ENCODE peak calls at places on chromosomes 1 and 21, in four cellular contexts. I is HepG2, H is GM12878, K is IMR-90. J is an unnamed sample.

GRCh38 chr1:198904356-198904755 is 265.5 kb downstream of the PTPRC start:
- DNase-seq in I (no peak), K (peak; percentile 64), H (no peak), J (no peak)

GRCh38 chr1:27605300-27605766 is 1.4 kb upstream of the AHDC1 start:
- DNase-seq in I (no peak), K (no peak), H (no peak), J (no peak)

GRCh38 chr1:30537279-30537678 is 186.1 kb downstream of the MATN1 start:
- DNase-seq in H (no peak), K (no peak), I (no peak), J (no peak)

GRCh38 chr1:112396668-112397025 is 633 bp downstream of the CTTNBP2NL start:
- DNase-seq in K (peak; percentile 21), I (no peak), H (no peak), J (no peak)

GRCh38 chr1:185933580-185933979 is 199.4 kb downstream of the HMCN1 start:
- DNase-seq in H (no peak), K (no peak), I (no peak), J (no peak)

GRCh38 chr1:31891280-31891679 is 46.9 kb downstream of the PTP4A2 start:
- DNase-seq in K (peak; percentile 16), H (peak; percentile 82), I (no peak), J (no peak)

GRCh38 chr1:36382231-36382630 is 3.5 kb downstream of the STK40 start:
- DNase-seq in I (no peak), K (no peak), H (no peak), J (no peak)

GRCh38 chr1:184838374-184838995 is 83.8 kb upstream of the EDEM3 start:
- DNase-seq in K (peak; percentile 95), I (no peak), H (no peak), J (peak; percentile 15)

GRCh38 chr1:9225411-9225785 is 9.2 kb upstream of the H6PD start:
- DNase-seq in H (no peak), I (no peak), K (no peak), J (no peak)

GRCh38 chr1:235972316-235973090 is 92.4 kb downstream of the NID1 start:
- DNase-seq in K (peak; percentile 89), H (no peak), I (no peak), J (no peak)

GRCh38 chr1:32286763-32287162 is 5.1 kb upstream of the HDAC1 start:
- DNase-seq in H (no peak), I (no peak), K (no peak), J (no peak)

GRCh38 chr1:100530901-100531487 is 6.9 kb upstream of the GPR88 start:
- DNase-seq in I (no peak), H (peak; percentile 40), K (peak; percentile 83), J (no peak)

GRCh38 chr21:39004776-39005605 is 178.3 kb downstream of the PSMG1 start:
- DNase-seq in H (no peak), I (no peak), K (peak; percentile 26), J (no peak)

GRCh38 chr1:173168941-173169340 is 38.2 kb downstream of the TNFSF4 start:
- DNase-seq in K (no peak), I (no peak), H (no peak), J (no peak)

GRCh38 chr1:231272880-231273279 is 31.9 kb downstream of the GNPAT start:
- DNase-seq in K (peak; percentile 53), I (no peak), H (no peak), J (no peak)

GRCh38 chr1:46218443-46218842 is 15.3 kb downstream of the LURAP1 start:
- DNase-seq in H (no peak), I (no peak), K (no peak), J (no peak)

GRCh38 chr1:37347104-37347503 is 127.3 kb upstream of the ZC3H12A start:
- DNase-seq in I (no peak), K (no peak), H (no peak), J (no peak)

GRCh38 chr1:39250460-39251240 is 46.2 kb downstream of the MACF1 start:
- DNase-seq in H (no peak), K (peak; percentile 58), I (no peak), J (no peak)

GRCh38 chr1:175900171-175900570 is 156.8 kb upstream of the TNR start:
- DNase-seq in I (no peak), K (peak; percentile 44), H (no peak), J (no peak)

GRCh38 chr1:19765623-19766022 is 34.1 kb downstream of the TMCO4 start:
- DNase-seq in K (peak; percentile 92), H (no peak), I (no peak), J (peak; percentile 75)

GRCh38 chr1:116076831-116077230 is 34.4 kb upstream of the MAB21L3 start:
- DNase-seq in K (no peak), I (no peak), H (no peak), J (no peak)

GRCh38 chr1:200258447-200259375 is 151.1 kb downstream of the ZNF281 start:
- DNase-seq in H (no peak), I (peak; percentile 52), K (peak; percentile 21), J (peak; percentile 53)

GRCh38 chr21:36798461-36798860 is 99.5 kb downstream of the SIM2 start:
- DNase-seq in K (no peak), H (no peak), I (no peak), J (no peak)

GRCh38 chr1:113534875-113535274 is 144.6 kb downstream of the MAGI3 start:
- DNase-seq in K (peak; percentile 23), H (no peak), I (no peak), J (no peak)

GRCh38 chr1:51329443-51330325 is 678 bp downstream of the TTC39A start:
- DNase-seq in I (no peak), K (no peak), H (no peak), J (no peak)

GRCh38 chr1:51058863-51059262 is 43.2 kb upstream of the C1orf185 start:
- DNase-seq in I (peak; percentile 59), K (peak; percentile 37), H (peak; percentile 12), J (no peak)

GRCh38 chr1:30354410-30354809 is 369.0 kb downstream of the MATN1 start:
- DNase-seq in H (no peak), I (no peak), K (no peak), J (no peak)

GRCh38 chr21:44609193-44609592 is 2.7 kb upstream of the KRTAP10-8 start:
- DNase-seq in I (no peak), H (no peak), K (no peak), J (no peak)

GRCh38 chr1:212667223-212668139 is 32.2 kb downstream of the BATF3 start:
- DNase-seq in H (no peak), K (peak; percentile 97), I (peak; percentile 42), J (peak; percentile 78)

GRCh38 chr1:55813619-55814018 is 598.5 kb upstream of the USP24 start:
- DNase-seq in K (peak; percentile 82), I (peak; percentile 35), H (no peak), J (peak; percentile 12)

GRCh38 chr1:156624814-156625435 is 5.7 kb downstream of the HAPLN2 start:
- DNase-seq in H (no peak), I (no peak), K (no peak), J (no peak)

GRCh38 chr1:176462671-176463225 is at the start of gene PAPPA2:
- DNase-seq in H (no peak), K (no peak), I (no peak), J (no peak)

GRCh38 chr1:11563560-11564069 is 84.7 kb downstream of the DISP3 start:
- DNase-seq in I (no peak), H (no peak), K (no peak), J (no peak)

GRCh38 chr1:17135530-17135929 is 16.3 kb upstream of the PADI2 start:
- DNase-seq in I (no peak), K (no peak), H (no peak), J (peak; percentile 60)

GRCh38 chr1:208944981-208945451 is 638.5 kb upstream of the CAMK1G start:
- DNase-seq in I (no peak), K (no peak), H (no peak), J (no peak)

GRCh38 chr1:47915677-47916353 is 81.4 kb downstream of the TRABD2B start:
- DNase-seq in H (no peak), K (no peak), I (no peak), J (no peak)

GRCh38 chr1:240906477-240906876 is 294.5 kb upstream of the GREM2 start:
- DNase-seq in H (no peak), I (no peak), K (no peak), J (no peak)

DNA sequence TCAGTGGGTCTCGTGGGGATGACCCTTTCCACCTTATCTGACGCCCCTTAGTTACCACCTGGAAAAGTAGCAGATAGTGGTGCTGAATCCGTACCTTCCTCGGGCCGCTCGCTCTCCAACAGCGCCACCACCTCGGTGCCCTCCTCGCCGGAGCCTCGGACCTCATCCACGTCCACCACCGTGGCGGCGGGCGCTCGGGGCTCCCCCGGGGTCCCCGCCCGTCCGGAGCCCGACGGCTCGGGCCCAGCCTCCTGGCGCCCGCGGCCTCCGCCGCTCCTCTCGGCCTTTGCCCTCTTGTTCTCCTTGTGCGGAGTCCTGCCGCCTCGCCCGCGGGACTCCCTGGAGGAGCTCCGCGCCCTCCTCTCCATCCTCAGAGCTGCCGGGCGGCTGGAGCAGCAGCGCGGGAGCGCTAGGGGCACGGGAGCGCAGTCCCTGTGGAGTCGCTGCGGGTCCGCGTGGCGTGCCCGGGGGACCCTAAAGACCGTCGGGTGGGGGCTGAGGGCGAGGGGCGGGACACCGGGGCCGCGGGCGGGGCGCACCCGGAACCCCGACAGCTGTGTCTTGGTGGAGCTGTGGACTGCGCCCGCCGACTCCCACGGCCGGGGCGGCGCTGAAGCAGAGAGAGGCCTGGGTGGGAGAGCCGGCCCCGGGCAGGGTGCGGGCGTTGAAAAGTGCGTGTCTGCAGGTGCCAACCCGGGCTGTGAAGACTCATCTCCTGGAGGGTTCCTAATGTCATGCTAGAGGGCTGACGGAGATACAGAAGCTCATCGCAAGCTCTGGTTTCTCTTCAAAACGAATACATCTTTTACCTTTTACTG is at the start of gene NPHS2:
- DNase-seq in H (no peak), I (no peak), K (no peak), J (no peak)
- TF ChIP-seq CEBPB in H (no peak), I (no peak), K (no peak), J (no peak)

DNA sequence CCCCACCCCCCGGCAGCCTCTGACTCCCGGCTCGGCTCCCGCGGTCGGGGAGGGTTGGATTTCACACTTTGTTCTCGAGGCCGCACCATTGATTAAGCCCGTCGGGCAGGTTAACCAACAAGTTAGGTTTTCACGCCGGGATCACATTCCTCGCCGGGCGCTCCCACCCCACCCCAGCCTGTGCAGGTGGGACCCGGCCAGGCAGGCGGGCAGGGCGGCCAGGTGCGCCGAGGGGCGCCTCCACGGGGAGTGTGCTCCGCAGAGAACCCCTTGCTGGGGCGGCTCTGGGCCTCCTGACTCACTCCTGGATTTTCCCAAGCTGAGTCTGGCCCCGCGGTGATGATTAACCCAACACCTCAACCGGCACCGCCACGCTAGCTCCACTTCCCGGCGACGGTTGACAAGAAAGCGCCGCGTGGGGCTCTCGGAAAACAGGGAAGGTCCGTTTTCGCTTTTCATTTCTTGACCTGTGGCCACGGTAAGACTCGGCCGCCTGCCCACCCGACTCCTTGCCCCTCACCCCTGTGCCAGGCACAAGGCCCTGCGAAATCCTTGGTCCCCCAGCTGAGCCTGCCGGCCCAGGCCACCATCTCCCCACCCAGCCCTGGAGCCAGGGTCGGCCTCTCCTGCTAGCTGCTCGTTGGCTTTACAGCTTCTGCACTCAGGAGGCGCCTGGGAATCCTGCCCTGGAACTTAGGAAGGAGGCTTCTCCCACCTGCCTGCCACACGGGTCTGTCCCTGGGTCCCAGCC is 8.8 kb upstream of the TTLL10 start:
- DNase-seq in I (peak; percentile 50), K (no peak), H (no peak), J (peak; percentile 47)
- TF ChIP-seq CEBPB in I (no peak), K (no peak), H (no peak), J (no peak)

GRCh38 chr21:30425826-30426225 is at the start of gene KRTAP13-3:
- DNase-seq in I (no peak), K (no peak), H (no peak), J (no peak)

GRCh38 chr21:30430170-30430655 is at the start of gene KRTAP13-4:
- DNase-seq in K (no peak), H (no peak), I (no peak), J (no peak)

GRCh38 chr21:30426732-30427131 is 1.0 kb upstream of the KRTAP13-3 start:
- DNase-seq in I (no peak), K (no peak), H (no peak), J (no peak)
- TF ChIP-seq CEBPB in I (no peak), K (no peak), H (no peak), J (no peak)

GRCh38 chr1:150628766-150629114 is 672 bp downstream of the ENSA start:
- DNase-seq in K (no peak), H (no peak), I (no peak), J (no peak)
- TF ChIP-seq CEBPB in K (no peak), H (no peak), I (no peak), J (no peak)